ENCODE peak calls at places on chromosome 17, in five cellular contexts. One of them, this sample, is unnamed.

GRCh38 chr17:55601874-55602364 is 90.7 kb upstream of the SMIM36 start:
- DNase-seq in GM12878: no peak
- DNase-seq in HepG2: peak; percentile 39
- DNase-seq in NT2/D1: peak; percentile 59
- DNase-seq in HEK293T: peak; percentile 24
- DNase-seq in this sample: peak; percentile 21

GRCh38 chr17:47717261-47717697 is 15.8 kb upstream of the TBX21 start:
- DNase-seq in HEK293T: no peak
- DNase-seq in GM12878: no peak
- DNase-seq in NT2/D1: no peak
- DNase-seq in HepG2: no peak
- DNase-seq in this sample: no peak

GRCh38 chr17:75478508-75478907 is 22.1 kb downstream of the TMEM94 start:
- DNase-seq in NT2/D1: no peak
- DNase-seq in GM12878: no peak
- DNase-seq in HepG2: no peak
- DNase-seq in HEK293T: no peak
- DNase-seq in this sample: no peak

GRCh38 chr17:60146206-60146605 is 3.6 kb upstream of the CA4 start:
- DNase-seq in HepG2: no peak
- DNase-seq in NT2/D1: no peak
- DNase-seq in HEK293T: no peak
- DNase-seq in GM12878: no peak
- DNase-seq in this sample: no peak

GRCh38 chr17:64460955-64461354 is 12.0 kb downstream of the MILR1 start:
- DNase-seq in HepG2: no peak
- DNase-seq in NT2/D1: no peak
- DNase-seq in GM12878: no peak
- DNase-seq in HEK293T: no peak
- DNase-seq in this sample: no peak

GRCh38 chr17:1203111-1203966 is 23.6 kb upstream of the ABR start:
- DNase-seq in GM12878: no peak
- DNase-seq in NT2/D1: peak; percentile 64
- DNase-seq in HEK293T: peak; percentile 96
- DNase-seq in HepG2: no peak
- DNase-seq in this sample: no peak

GRCh38 chr17:50057521-50057991 is 1.6 kb downstream of the ITGA3 start:
- DNase-seq in GM12878: no peak
- DNase-seq in HEK293T: no peak
- DNase-seq in NT2/D1: no peak
- DNase-seq in HepG2: no peak
- DNase-seq in this sample: no peak

GRCh38 chr17:4648741-4649140 is 7.3 kb upstream of the ALOX15 start:
- DNase-seq in HEK293T: no peak
- DNase-seq in HepG2: peak; percentile 94
- DNase-seq in GM12878: no peak
- DNase-seq in NT2/D1: no peak
- DNase-seq in this sample: no peak

DNA sequence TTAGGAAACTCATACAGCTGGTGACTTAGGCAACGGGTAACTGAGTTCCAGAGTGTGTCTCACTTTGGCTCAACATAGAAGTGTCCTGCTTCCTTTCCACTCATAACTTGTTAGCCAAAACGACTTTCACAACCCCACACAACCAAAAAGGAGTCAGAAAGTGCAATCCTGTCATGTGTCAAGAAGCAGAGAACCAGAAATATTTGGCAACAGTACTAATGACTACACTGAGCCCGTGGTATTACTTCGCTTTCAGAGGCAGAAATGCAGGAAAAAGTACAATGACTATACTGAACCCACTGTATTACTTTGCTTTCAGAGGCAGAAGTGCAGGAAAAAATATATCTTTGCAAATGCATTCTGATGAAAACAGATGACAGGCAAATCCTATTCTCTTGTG is 484.6 kb downstream of the KIF2B start:
- DNase-seq in HepG2: no peak
- DNase-seq in GM12878: no peak
- DNase-seq in NT2/D1: no peak
- DNase-seq in HEK293T: no peak
- DNase-seq in this sample: no peak
- TF ChIP-seq SUZ12 in HepG2: no peak
- TF ChIP-seq SUZ12 in GM12878: no peak
- TF ChIP-seq SUZ12 in NT2/D1: no peak
- TF ChIP-seq SUZ12 in HEK293T: no peak
- TF ChIP-seq SUZ12 in this sample: no peak

GRCh38 chr17:20706752-20707372 is 127.3 kb downstream of the CDRT15L2 start:
- DNase-seq in NT2/D1: no peak
- DNase-seq in HEK293T: no peak
- DNase-seq in GM12878: no peak
- DNase-seq in HepG2: no peak
- DNase-seq in this sample: no peak
- TF ChIP-seq SUZ12 in NT2/D1: no peak
- TF ChIP-seq SUZ12 in HEK293T: no peak
- TF ChIP-seq SUZ12 in GM12878: no peak
- TF ChIP-seq SUZ12 in HepG2: no peak
- TF ChIP-seq SUZ12 in this sample: no peak

GRCh38 chr17:82372591-82373452 is 1.3 kb downstream of the UTS2R start:
- DNase-seq in NT2/D1: no peak
- DNase-seq in GM12878: no peak
- DNase-seq in HepG2: no peak
- DNase-seq in HEK293T: no peak
- DNase-seq in this sample: no peak
- TF ChIP-seq SUZ12 in NT2/D1: no peak
- TF ChIP-seq SUZ12 in GM12878: no peak
- TF ChIP-seq SUZ12 in HepG2: no peak
- TF ChIP-seq SUZ12 in HEK293T: no peak
- TF ChIP-seq SUZ12 in this sample: peak; percentile 36

DNA sequence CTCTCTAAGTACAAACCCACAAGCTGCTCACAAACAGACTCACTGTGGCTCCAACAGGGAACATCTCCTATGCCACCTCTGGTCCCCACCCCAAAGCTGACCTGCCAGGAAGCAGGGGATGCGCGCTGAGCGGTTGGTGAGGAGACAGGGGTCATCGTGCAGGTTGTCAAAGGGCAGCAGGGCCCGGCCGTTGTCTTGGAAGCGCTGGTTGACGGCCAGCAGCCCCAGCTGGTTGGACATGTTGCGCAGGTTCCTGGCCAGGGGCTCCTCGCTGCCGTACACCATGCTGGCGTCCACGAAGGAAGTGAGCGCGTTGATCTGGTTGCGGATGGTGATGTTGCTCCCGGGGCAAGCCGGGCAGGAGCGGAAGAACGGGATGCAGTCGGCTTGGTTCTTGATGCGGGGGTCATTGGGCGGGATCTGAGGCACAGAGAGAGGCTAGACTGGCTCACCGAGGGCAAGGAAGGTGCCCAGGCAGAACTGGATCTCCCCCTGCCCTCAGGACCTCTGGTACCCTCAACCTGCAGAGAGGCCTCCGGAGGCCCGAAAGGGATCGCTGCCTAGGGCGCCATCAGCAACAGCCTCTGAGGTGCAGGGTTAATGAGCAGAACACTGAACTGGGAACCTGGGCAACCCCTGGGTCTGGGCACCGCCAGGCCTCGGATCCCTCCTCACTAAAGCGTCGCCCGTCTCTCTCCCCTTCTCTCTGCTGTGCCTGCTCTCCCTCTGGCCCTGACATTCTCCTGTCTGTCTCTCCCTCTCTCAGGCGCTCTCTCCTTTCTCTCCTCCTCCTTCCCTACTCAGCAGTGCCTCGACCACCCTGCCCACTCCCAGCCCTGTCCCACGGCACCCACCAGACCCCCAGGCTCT is 2.8 kb downstream of the MPO start:
- DNase-seq in NT2/D1: no peak
- DNase-seq in HepG2: no peak
- DNase-seq in GM12878: no peak
- DNase-seq in HEK293T: peak; percentile 4
- DNase-seq in this sample: no peak
- TF ChIP-seq SUZ12 in NT2/D1: no peak
- TF ChIP-seq SUZ12 in HepG2: no peak
- TF ChIP-seq SUZ12 in GM12878: no peak
- TF ChIP-seq SUZ12 in HEK293T: no peak
- TF ChIP-seq SUZ12 in this sample: no peak

DNA sequence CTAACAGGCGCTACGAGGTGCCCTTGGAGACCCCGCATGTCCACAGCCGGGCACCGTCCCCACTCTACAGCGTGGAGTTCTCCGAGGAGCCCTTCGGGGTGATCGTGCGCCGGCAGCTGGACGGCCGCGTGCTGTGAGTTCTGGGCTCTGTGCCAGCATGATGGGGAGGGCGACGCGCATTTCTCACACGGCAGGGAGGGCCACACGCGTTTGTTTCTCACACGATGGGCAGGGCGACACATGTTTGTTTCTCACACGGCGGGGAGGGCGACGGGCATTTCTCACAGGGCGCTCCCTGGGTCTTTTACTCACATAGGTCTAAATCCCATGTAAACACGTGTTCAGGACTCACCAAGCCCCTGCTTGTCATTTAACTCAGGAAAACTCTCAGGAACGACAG is 4.4 kb downstream of the GAA start:
- DNase-seq in HepG2: no peak
- DNase-seq in GM12878: no peak
- DNase-seq in HEK293T: no peak
- DNase-seq in NT2/D1: no peak
- DNase-seq in this sample: no peak
- TF ChIP-seq SUZ12 in HepG2: no peak
- TF ChIP-seq SUZ12 in GM12878: no peak
- TF ChIP-seq SUZ12 in HEK293T: no peak
- TF ChIP-seq SUZ12 in NT2/D1: no peak
- TF ChIP-seq SUZ12 in this sample: no peak

GRCh38 chr17:34095101-34095500 is 160.0 kb upstream of the CCL2 start:
- DNase-seq in HEK293T: no peak
- DNase-seq in NT2/D1: no peak
- DNase-seq in HepG2: no peak
- DNase-seq in GM12878: no peak
- DNase-seq in this sample: no peak

GRCh38 chr17:34099859-34100258 is 155.2 kb upstream of the CCL2 start:
- DNase-seq in NT2/D1: no peak
- DNase-seq in HEK293T: no peak
- DNase-seq in HepG2: no peak
- DNase-seq in GM12878: no peak
- DNase-seq in this sample: no peak

GRCh38 chr17:34098712-34099111 is 156.4 kb upstream of the CCL2 start:
- DNase-seq in NT2/D1: no peak
- DNase-seq in HEK293T: no peak
- DNase-seq in GM12878: no peak
- DNase-seq in HepG2: no peak
- DNase-seq in this sample: no peak
- TF ChIP-seq SUZ12 in NT2/D1: no peak
- TF ChIP-seq SUZ12 in HEK293T: no peak
- TF ChIP-seq SUZ12 in GM12878: no peak
- TF ChIP-seq SUZ12 in HepG2: no peak
- TF ChIP-seq SUZ12 in this sample: no peak

This sample was measured in H1.